ENCODE peak calls at places on chromosomes 16 and 17, in five cellular contexts. I is GM12878, L is esophagus squamous epithelium, A is right lobe of liver, D is cardiac muscle cell. G is an unnamed sample.

GRCh38 chr17:60525347-60525623 is 757 bp downstream of the APPBP2 start:
- DNase-seq in L (no peak), A (no peak), D (peak), I (no peak), G (no peak)

GRCh38 chr17:63694229-63694973 is 5.5 kb downstream of the LIMD2 start:
- DNase-seq in L (no peak), A (no peak), I (no peak), D (no peak), G (no peak)

GRCh38 chr17:69900829-69901228 is 174.2 kb upstream of the KCNJ16 start:
- DNase-seq in D (peak), A (no peak), I (no peak), L (no peak), G (no peak)

GRCh38 chr17:30947796-30948195 is 23.0 kb upstream of the RNF135 start:
- DNase-seq in A (no peak), D (no peak), L (no peak), I (no peak), G (no peak)

GRCh38 chr16:57893559-57894389 is 77.2 kb downstream of the CNGB1 start:
- DNase-seq in A (peak), I (no peak), D (no peak), L (no peak), G (no peak)

GRCh38 chr16:3088450-3088849 is 10.6 kb downstream of the ZSCAN10 start:
- DNase-seq in I (no peak), A (no peak), L (no peak), D (no peak), G (no peak)

GRCh38 chr17:77635176-77635575 is 323.3 kb upstream of the TNRC6C start:
- DNase-seq in I (no peak), L (no peak), A (peak), D (no peak), G (no peak)

GRCh38 chr17:27577124-27577761 is 53.7 kb upstream of the LGALS9 start:
- DNase-seq in L (no peak), D (peak), A (no peak), I (no peak), G (no peak)

GRCh38 chr17:48615212-48615962 is at the start of gene HOXB8:
- DNase-seq in A (no peak), I (no peak), D (no peak), L (no peak), G (no peak)

GRCh38 chr16:9661336-9661735 is 520.9 kb downstream of the GRIN2A start:
- DNase-seq in A (no peak), L (no peak), I (no peak), D (no peak), G (no peak)

GRCh38 chr17:76884995-76885896 is 17.0 kb downstream of the MGAT5B start:
- DNase-seq in I (no peak), L (no peak), A (no peak), D (no peak), G (no peak)

GRCh38 chr17:4453821-4454591 is 20.3 kb downstream of the SPNS3 start:
- DNase-seq in L (no peak), A (peak), D (no peak), I (no peak), G (no peak)

GRCh38 chr17:49049265-49049664 is 52.1 kb downstream of the IGF2BP1 start:
- DNase-seq in A (no peak), I (no peak), D (no peak), L (no peak), G (no peak)

GRCh38 chr17:42337442-42337841 is 49.1 kb downstream of the STAT5A start:
- DNase-seq in A (no peak), L (no peak), I (peak), D (no peak), G (peak)

GRCh38 chr17:38598536-38598935 is 7.2 kb downstream of the SRCIN1 start:
- DNase-seq in I (no peak), L (no peak), A (no peak), D (peak), G (no peak)

GRCh38 chr16:72474511-72475123 is 302.7 kb upstream of the PMFBP1 start:
- DNase-seq in I (no peak), A (no peak), D (no peak), L (no peak), G (no peak)

GRCh38 chr16:24255446-24256352 is at the start of gene CACNG3:
- DNase-seq in D (peak), L (no peak), I (no peak), A (peak), G (peak)

GRCh38 chr16:31354394-31355291 is at the start of gene ITGAX:
- DNase-seq in I (peak), A (peak), D (no peak), L (no peak), G (no peak)

GRCh38 chr16:87431926-87432325 is 39.8 kb downstream of the MAP1LC3B start:
- DNase-seq in I (no peak), A (no peak), D (peak), L (no peak), G (no peak)

GRCh38 chr17:77208856-77209255 is 68.1 kb downstream of the SEC14L1 start:
- DNase-seq in A (no peak), L (no peak), D (no peak), I (no peak), G (no peak)

GRCh38 chr16:49832177-49832576 is 23.7 kb downstream of the ZNF423 start:
- DNase-seq in L (no peak), D (no peak), A (no peak), I (no peak), G (no peak)

GRCh38 chr17:4536742-4537411 is 18.3 kb downstream of the MYBBP1A start:
- DNase-seq in L (no peak), D (no peak), A (no peak), I (no peak), G (no peak)

GRCh38 chr17:68495081-68495480 is 17.1 kb upstream of the PRKAR1A start:
- DNase-seq in I (no peak), A (no peak), D (no peak), L (no peak), G (no peak)

GRCh38 chr17:5065227-5065744 is 13.0 kb upstream of the ZFP3 start:
- DNase-seq in L (no peak), I (no peak), A (no peak), D (no peak), G (no peak)

GRCh38 chr17:77086433-77087010 is 54.2 kb upstream of the SEC14L1 start:
- DNase-seq in D (peak), I (no peak), A (peak), L (peak), G (peak)

GRCh38 chr17:82656266-82656665 is 8.0 kb upstream of the WDR45B start:
- DNase-seq in D (no peak), I (no peak), L (no peak), A (no peak), G (no peak)

GRCh38 chr16:30395155-30395991 is at the start of gene ZNF48:
- DNase-seq in L (no peak), A (peak), D (peak), I (no peak), G (no peak)

GRCh38 chr17:9037741-9038140 is 16.4 kb downstream of the NTN1 start:
- DNase-seq in A (no peak), L (no peak), D (no peak), I (no peak), G (no peak)

GRCh38 chr17:59001158-59001814 is 105.4 kb downstream of the TRIM37 start:
- DNase-seq in L (peak), I (peak), A (peak), D (no peak), G (peak)

GRCh38 chr17:45137561-45138305 is 2.2 kb downstream of the ACBD4 start:
- DNase-seq in D (no peak), A (peak), I (no peak), L (no peak), G (no peak)

GRCh38 chr17:81039854-81040758 is 5.2 kb downstream of the BAIAP2 start:
- DNase-seq in D (no peak), I (no peak), L (no peak), A (no peak), G (no peak)

GRCh38 chr17:81039096-81039495 is 4.1 kb downstream of the BAIAP2 start:
- DNase-seq in D (no peak), I (no peak), L (no peak), A (peak), G (no peak)

GRCh38 chr17:81043319-81043724 is 8.4 kb downstream of the BAIAP2 start:
- DNase-seq in L (no peak), I (no peak), A (no peak), D (no peak), G (no peak)

GRCh38 chr17:81042606-81043005 is 7.7 kb downstream of the BAIAP2 start:
- DNase-seq in A (no peak), I (no peak), L (no peak), D (no peak), G (no peak)

DNA sequence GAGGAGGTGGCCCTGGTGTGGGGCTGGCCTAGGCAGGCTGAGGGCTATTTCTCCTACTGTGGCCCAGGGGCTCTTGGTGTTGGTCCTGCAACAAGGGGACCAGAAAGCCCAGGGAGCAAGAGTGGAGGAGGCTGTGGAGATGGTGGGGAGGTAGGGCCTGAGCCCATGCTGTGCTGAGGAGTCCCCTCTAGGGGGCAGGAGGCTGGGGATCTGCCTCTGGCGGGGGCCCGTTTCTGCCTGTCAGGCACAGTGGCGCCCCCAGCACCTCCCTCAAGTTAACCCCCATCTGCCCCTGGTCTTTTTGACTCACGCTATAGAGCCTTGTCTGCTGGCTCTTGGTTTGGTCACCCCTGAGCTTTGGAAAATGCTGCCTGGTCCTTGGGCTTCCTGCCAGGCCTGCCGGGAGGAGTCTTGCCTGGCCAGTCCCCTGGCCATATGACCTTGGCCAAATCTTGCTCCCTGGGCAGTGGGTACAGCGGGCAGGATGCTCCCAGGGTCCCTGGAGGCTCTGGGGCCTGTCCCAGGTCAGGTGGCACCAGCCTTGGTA is 5.9 kb downstream of the BAIAP2 start:
- DNase-seq in D (no peak), L (no peak), A (no peak), I (no peak), G (no peak)
- H3K27ac ChIP-seq in D (no peak), L (peak), A (no peak), I (no peak), G (no peak)

GRCh38 chr16:67613808-67614207 is 31.1 kb upstream of the CARMIL2 start:
- DNase-seq in L (no peak), I (no peak), A (no peak), D (no peak), G (no peak)
- TF ChIP-seq CTCF in L (no peak), I (no peak), A (peak), D (no peak), G (no peak)

GRCh38 chr17:57926723-57927047 is 28.5 kb downstream of the CUEDC1 start:
- DNase-seq in I (no peak), D (no peak), L (no peak), A (no peak), G (no peak)
- H3K27ac ChIP-seq in I (no peak), D (no peak), L (peak), A (no peak), G (no peak)

DNA sequence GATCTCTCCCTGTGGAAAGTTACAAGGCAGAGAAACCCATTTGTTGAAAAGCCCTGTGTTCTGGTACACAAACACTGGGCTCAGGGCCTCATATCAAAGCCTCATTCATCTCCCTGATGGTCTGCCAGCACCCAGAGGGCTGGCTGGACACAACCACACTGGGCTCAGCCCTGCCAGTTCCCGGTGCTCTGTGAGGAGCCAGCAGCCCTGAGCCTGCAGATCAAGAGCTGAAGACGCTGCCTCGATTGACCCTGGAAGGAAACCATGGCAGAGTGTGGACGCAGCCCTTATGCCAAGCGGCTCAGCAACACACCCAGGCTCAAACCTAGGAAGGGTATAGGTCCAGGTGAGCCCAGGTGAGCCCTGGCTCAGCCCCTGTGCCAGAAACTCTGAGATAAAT is 2.6 kb downstream of the SLC39A11 start:
- DNase-seq in L (no peak), I (no peak), D (no peak), A (peak), G (no peak)
- TF ChIP-seq CTCF in L (no peak), I (no peak), D (no peak), A (no peak), G (no peak)

GRCh38 chr16:28537076-28537475 is 1.7 kb downstream of the NUPR1 start:
- DNase-seq in I (no peak), A (no peak), L (no peak), D (no peak), G (no peak)
- H3K27ac ChIP-seq in I (no peak), A (peak), L (peak), D (no peak), G (no peak)

G was measured in CD4-positive, alpha-beta T cell.